ENCODE peak calls at places on chromosomes 3 and 15, in four cellular contexts. One of them, this sample, is unnamed.
A peak's percentile ranks its signal among the peaks of the same experiment; 100 is the strongest.

GRCh38 chr3:134807189-134807588 is 12.1 kb downstream of the EPHB1 start:
- DNase-seq in bronchial epithelial cell: no peak
- DNase-seq in AG04449: no peak
- DNase-seq in astrocyte of the spinal cord: no peak
- DNase-seq in this sample: peak; percentile 13

GRCh38 chr15:55253580-55253979 is 36.0 kb downstream of the RAB27A start:
- DNase-seq in astrocyte of the spinal cord: peak; percentile 83
- DNase-seq in bronchial epithelial cell: peak; percentile 84
- DNase-seq in AG04449: no peak
- DNase-seq in this sample: peak; percentile 59

GRCh38 chr3:160400631-160401150 is 1.2 kb downstream of the SMC4 start:
- DNase-seq in bronchial epithelial cell: no peak
- DNase-seq in astrocyte of the spinal cord: no peak
- DNase-seq in AG04449: no peak
- DNase-seq in this sample: no peak

GRCh38 chr3:13192471-13193213 is 119.4 kb upstream of the IQSEC1 start:
- DNase-seq in AG04449: no peak
- DNase-seq in astrocyte of the spinal cord: no peak
- DNase-seq in bronchial epithelial cell: no peak
- DNase-seq in this sample: no peak

GRCh38 chr3:197520311-197521276 is 35.2 kb downstream of the BDH1 start:
- DNase-seq in astrocyte of the spinal cord: peak; percentile 51
- DNase-seq in AG04449: no peak
- DNase-seq in bronchial epithelial cell: peak; percentile 39
- DNase-seq in this sample: peak; percentile 29

GRCh38 chr3:153970735-153971347 is 150.3 kb upstream of the ARHGEF26 start:
- DNase-seq in AG04449: no peak
- DNase-seq in astrocyte of the spinal cord: peak; percentile 44
- DNase-seq in bronchial epithelial cell: peak; percentile 44
- DNase-seq in this sample: peak; percentile 25

GRCh38 chr3:24773798-24774197 is 279.1 kb upstream of the THRB start:
- DNase-seq in AG04449: peak; percentile 5
- DNase-seq in bronchial epithelial cell: peak; percentile 57
- DNase-seq in astrocyte of the spinal cord: peak; percentile 72
- DNase-seq in this sample: peak; percentile 62

GRCh38 chr3:166879661-166880060 is 500.4 kb downstream of the ZBBX start:
- DNase-seq in AG04449: no peak
- DNase-seq in bronchial epithelial cell: no peak
- DNase-seq in astrocyte of the spinal cord: no peak
- DNase-seq in this sample: no peak

GRCh38 chr3:99659032-99659431 is 20.6 kb downstream of the COL8A1 start:
- DNase-seq in astrocyte of the spinal cord: peak; percentile 99
- DNase-seq in AG04449: peak; percentile 97
- DNase-seq in bronchial epithelial cell: peak; percentile 99
- DNase-seq in this sample: peak; percentile 99

GRCh38 chr3:106420628-106421027 is 551.8 kb upstream of the CBLB start:
- DNase-seq in bronchial epithelial cell: no peak
- DNase-seq in AG04449: no peak
- DNase-seq in astrocyte of the spinal cord: no peak
- DNase-seq in this sample: no peak

GRCh38 chr3:64355473-64355872 is 130.2 kb upstream of the PRICKLE2 start:
- DNase-seq in bronchial epithelial cell: peak; percentile 62
- DNase-seq in AG04449: no peak
- DNase-seq in astrocyte of the spinal cord: peak; percentile 53
- DNase-seq in this sample: peak; percentile 37

GRCh38 chr15:74156678-74157411 is 16.7 kb upstream of the ISLR start:
- DNase-seq in bronchial epithelial cell: no peak
- DNase-seq in AG04449: no peak
- DNase-seq in astrocyte of the spinal cord: peak; percentile 41
- DNase-seq in this sample: peak; percentile 34

GRCh38 chr3:46447535-46447934 is 17.2 kb downstream of the LTF start:
- DNase-seq in AG04449: no peak
- DNase-seq in astrocyte of the spinal cord: no peak
- DNase-seq in bronchial epithelial cell: no peak
- DNase-seq in this sample: no peak

GRCh38 chr3:62210016-62210415 is 163.3 kb downstream of the FEZF2 start:
- DNase-seq in bronchial epithelial cell: no peak
- DNase-seq in astrocyte of the spinal cord: no peak
- DNase-seq in AG04449: no peak
- DNase-seq in this sample: peak; percentile 39

GRCh38 chr15:64110945-64111678 is 15.3 kb downstream of the SNX1 start:
- DNase-seq in AG04449: no peak
- DNase-seq in bronchial epithelial cell: no peak
- DNase-seq in astrocyte of the spinal cord: no peak
- DNase-seq in this sample: no peak

GRCh38 chr15:64112904-64113303 is 17.1 kb downstream of the SNX1 start:
- DNase-seq in AG04449: no peak
- DNase-seq in bronchial epithelial cell: no peak
- DNase-seq in astrocyte of the spinal cord: no peak
- DNase-seq in this sample: peak; percentile 83

GRCh38 chr15:64107337-64107736 is 11.6 kb downstream of the SNX1 start:
- DNase-seq in astrocyte of the spinal cord: no peak
- DNase-seq in bronchial epithelial cell: no peak
- DNase-seq in AG04449: no peak
- DNase-seq in this sample: no peak

GRCh38 chr15:64111679-64112050 is 15.9 kb downstream of the SNX1 start:
- DNase-seq in bronchial epithelial cell: no peak
- DNase-seq in AG04449: no peak
- DNase-seq in astrocyte of the spinal cord: no peak
- DNase-seq in this sample: no peak

GRCh38 chr15:64112077-64112772 is 16.4 kb downstream of the SNX1 start:
- DNase-seq in bronchial epithelial cell: no peak
- DNase-seq in astrocyte of the spinal cord: no peak
- DNase-seq in AG04449: no peak
- DNase-seq in this sample: no peak
- H3K4me3 ChIP-seq in bronchial epithelial cell: no peak overlapping the region
- H3K4me3 ChIP-seq in astrocyte of the spinal cord: no peak overlapping the region
- H3K4me3 ChIP-seq in AG04449: no peak overlapping the region
- H3K4me3 ChIP-seq in this sample: no peak overlapping the region

GRCh38 chr15:66188464-66188863 is 65.1 kb downstream of the MEGF11 start:
- DNase-seq in astrocyte of the spinal cord: no peak
- DNase-seq in bronchial epithelial cell: no peak
- DNase-seq in AG04449: no peak
- DNase-seq in this sample: no peak
- TF ChIP-seq CTCF in astrocyte of the spinal cord: no peak
- TF ChIP-seq CTCF in bronchial epithelial cell: no peak
- TF ChIP-seq CTCF in AG04449: no peak
- TF ChIP-seq CTCF in this sample: no peak

DNA sequence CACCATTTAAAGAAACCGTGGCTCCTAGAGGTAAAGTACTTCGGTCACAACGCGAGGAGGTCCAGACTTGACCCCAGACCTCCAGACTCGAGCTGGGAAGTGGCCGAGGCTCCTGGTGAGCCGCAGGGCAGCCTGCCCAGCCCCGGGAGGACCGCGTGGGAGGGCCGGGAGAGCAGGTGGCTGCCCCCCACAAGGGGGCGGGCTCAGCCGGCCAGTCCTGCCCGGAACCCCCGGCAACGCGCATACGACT is at the start of gene SLC27A2:
- DNase-seq in AG04449: no peak
- DNase-seq in astrocyte of the spinal cord: peak; percentile 5
- DNase-seq in bronchial epithelial cell: no peak
- DNase-seq in this sample: no peak
- H3K4me3 ChIP-seq in AG04449: peak within 1 kb of the TSS; percentile 53
- H3K4me3 ChIP-seq in astrocyte of the spinal cord: peak within 1 kb of the TSS; percentile 31
- H3K4me3 ChIP-seq in bronchial epithelial cell: peak within 1 kb of the TSS; percentile 56
- H3K4me3 ChIP-seq in this sample: peak within 1 kb of the TSS; percentile 53

GRCh38 chr3:67109651-67110204 is 111.6 kb downstream of the KBTBD8 start:
- DNase-seq in astrocyte of the spinal cord: peak; percentile 83
- DNase-seq in AG04449: peak; percentile 47
- DNase-seq in bronchial epithelial cell: peak; percentile 72
- DNase-seq in this sample: peak; percentile 74
- TF ChIP-seq CTCF in astrocyte of the spinal cord: peak; percentile 68
- TF ChIP-seq CTCF in AG04449: no peak
- TF ChIP-seq CTCF in bronchial epithelial cell: peak; percentile 61
- TF ChIP-seq CTCF in this sample: peak; percentile 79

GRCh38 chr15:26972636-26973035 is 1.7 kb downstream of the GABRG3 start:
- DNase-seq in AG04449: no peak
- DNase-seq in bronchial epithelial cell: no peak
- DNase-seq in astrocyte of the spinal cord: no peak
- DNase-seq in this sample: no peak

GRCh38 chr15:26974120-26974780 is 3.3 kb downstream of the GABRG3 start:
- DNase-seq in bronchial epithelial cell: peak; percentile 44
- DNase-seq in astrocyte of the spinal cord: peak; percentile 32
- DNase-seq in AG04449: no peak
- DNase-seq in this sample: peak; percentile 18

GRCh38 chr15:26971303-26972018 is 480 bp downstream of the GABRG3 start:
- DNase-seq in bronchial epithelial cell: no peak
- DNase-seq in astrocyte of the spinal cord: no peak
- DNase-seq in AG04449: no peak
- DNase-seq in this sample: no peak

GRCh38 chr15:26967719-26968269 is 3.2 kb upstream of the GABRG3 start:
- DNase-seq in astrocyte of the spinal cord: peak; percentile 20
- DNase-seq in AG04449: no peak
- DNase-seq in bronchial epithelial cell: no peak
- DNase-seq in this sample: peak; percentile 24

GRCh38 chr15:26970712-26971210 is at the start of gene GABRG3:
- DNase-seq in bronchial epithelial cell: no peak
- DNase-seq in AG04449: no peak
- DNase-seq in astrocyte of the spinal cord: no peak
- DNase-seq in this sample: no peak
- H3K4me3 ChIP-seq in bronchial epithelial cell: no peak within 1 kb of the TSS
- H3K4me3 ChIP-seq in AG04449: peak within 1 kb of the TSS; percentile 32
- H3K4me3 ChIP-seq in astrocyte of the spinal cord: peak within 1 kb of the TSS; percentile 26
- H3K4me3 ChIP-seq in this sample: no peak within 1 kb of the TSS

GRCh38 chr3:124834723-124835718 is 52.1 kb downstream of the ITGB5 start:
- DNase-seq in AG04449: peak; percentile 63
- DNase-seq in bronchial epithelial cell: peak; percentile 57
- DNase-seq in astrocyte of the spinal cord: peak; percentile 93
- DNase-seq in this sample: peak; percentile 76
- TF ChIP-seq CTCF in AG04449: no peak
- TF ChIP-seq CTCF in bronchial epithelial cell: no peak
- TF ChIP-seq CTCF in astrocyte of the spinal cord: no peak
- TF ChIP-seq CTCF in this sample: no peak

GRCh38 chr3:149507491-149508324 is 33.2 kb downstream of the TM4SF4 start:
- DNase-seq in astrocyte of the spinal cord: peak; percentile 45
- DNase-seq in AG04449: no peak
- DNase-seq in bronchial epithelial cell: peak; percentile 42
- DNase-seq in this sample: peak; percentile 34
- H3K4me3 ChIP-seq in astrocyte of the spinal cord: no peak overlapping the region
- H3K4me3 ChIP-seq in AG04449: no peak overlapping the region
- H3K4me3 ChIP-seq in bronchial epithelial cell: no peak overlapping the region
- H3K4me3 ChIP-seq in this sample: no peak overlapping the region

DNA sequence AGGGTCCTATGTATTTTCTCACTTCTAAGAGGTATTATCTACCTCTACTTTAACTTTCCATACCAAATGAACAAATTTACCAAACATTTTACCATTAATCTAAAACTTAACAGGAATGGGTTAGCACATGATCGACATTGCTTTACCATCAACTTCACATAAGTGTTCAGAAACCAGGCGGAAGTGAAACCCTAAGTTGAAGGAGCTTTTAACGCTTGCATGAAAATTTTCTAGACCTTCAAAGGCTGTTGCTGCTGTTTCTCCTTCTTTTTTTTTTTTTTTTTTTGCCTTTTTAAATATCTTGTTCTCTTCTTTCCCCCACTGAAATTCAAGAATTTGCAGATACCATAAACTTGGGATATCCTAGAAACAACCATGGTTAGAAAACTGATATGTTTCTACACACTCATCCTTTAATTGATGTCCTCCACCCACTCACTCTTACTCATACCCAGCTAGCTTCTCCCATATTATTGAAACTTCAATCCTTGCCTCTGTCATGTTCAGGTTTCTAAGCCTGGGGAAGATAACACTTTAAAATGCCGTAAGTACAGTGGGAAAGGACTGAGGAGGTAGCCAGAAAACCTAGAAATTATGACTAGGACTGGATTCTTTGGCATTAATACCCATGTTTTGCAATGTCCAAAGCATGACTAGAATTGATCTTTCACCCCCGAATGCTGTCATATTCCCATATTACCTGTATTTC is 24.7 kb downstream of the MYO5A start:
- DNase-seq in astrocyte of the spinal cord: peak; percentile 41
- DNase-seq in bronchial epithelial cell: peak; percentile 79
- DNase-seq in AG04449: no peak
- DNase-seq in this sample: no peak
- TF ChIP-seq CTCF in astrocyte of the spinal cord: no peak
- TF ChIP-seq CTCF in bronchial epithelial cell: no peak
- TF ChIP-seq CTCF in AG04449: no peak
- TF ChIP-seq CTCF in this sample: no peak

GRCh38 chr15:51736646-51737537 is 563 bp downstream of the LYSMD2 start:
- DNase-seq in astrocyte of the spinal cord: no peak
- DNase-seq in bronchial epithelial cell: no peak
- DNase-seq in AG04449: no peak
- DNase-seq in this sample: no peak

GRCh38 chr15:51735211-51735610 is 2.2 kb downstream of the LYSMD2 start:
- DNase-seq in bronchial epithelial cell: no peak
- DNase-seq in AG04449: no peak
- DNase-seq in astrocyte of the spinal cord: no peak
- DNase-seq in this sample: no peak

GRCh38 chr15:51737538-51738305 is at the start of gene LYSMD2:
- DNase-seq in bronchial epithelial cell: no peak
- DNase-seq in AG04449: no peak
- DNase-seq in astrocyte of the spinal cord: peak; percentile 52
- DNase-seq in this sample: peak; percentile 49

GRCh38 chr15:51735611-51736010 is 1.8 kb downstream of the LYSMD2 start:
- DNase-seq in bronchial epithelial cell: no peak
- DNase-seq in astrocyte of the spinal cord: no peak
- DNase-seq in AG04449: no peak
- DNase-seq in this sample: no peak

DNA sequence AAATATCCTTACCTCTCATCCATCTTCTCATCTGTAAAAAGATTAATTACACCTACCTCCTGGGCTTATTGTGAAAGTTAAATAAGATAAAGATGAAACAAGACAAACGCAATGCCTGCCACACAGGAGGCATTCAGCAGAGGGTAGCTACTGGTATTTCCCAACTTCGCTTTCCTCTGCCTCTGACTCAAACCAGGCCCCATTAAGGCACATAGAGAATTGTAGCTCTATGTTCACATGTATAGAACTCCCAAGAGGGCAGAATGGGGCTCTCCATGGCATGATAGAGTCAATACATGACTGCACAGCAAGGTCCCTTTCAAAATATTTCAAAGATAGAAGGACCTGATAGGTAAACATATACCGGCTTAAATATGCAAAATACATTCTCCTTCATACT is 1.4 kb downstream of the LYSMD2 start:
- DNase-seq in AG04449: no peak
- DNase-seq in bronchial epithelial cell: peak; percentile 29
- DNase-seq in astrocyte of the spinal cord: no peak
- DNase-seq in this sample: no peak
- H3K4me3 ChIP-seq in AG04449: no peak overlapping the region
- H3K4me3 ChIP-seq in bronchial epithelial cell: no peak overlapping the region
- H3K4me3 ChIP-seq in astrocyte of the spinal cord: no peak overlapping the region
- H3K4me3 ChIP-seq in this sample: no peak overlapping the region